ENCODE peak calls at places on chromosomes 12 and 14, in nine cellular contexts. L is sigmoid colon, O is GM23338, J is suprapubic skin, U is HL-60, X is SK-N-MC, Z is GM12891, T is breast epithelium, B is prostate gland. M is an unnamed sample.

GRCh38 chr14:67491741-67492504 is 3.4 kb upstream of the TMEM229B start:
- DNase-seq in L (no peak), O (no peak), J (no peak), U (no peak), X (no peak), Z (no peak), T (no peak), B (no peak), M (no peak)

GRCh38 chr14:104926619-104927431 is 2.1 kb downstream of the PLD4 start:
- DNase-seq in L (no peak), O (peak), J (no peak), U (no peak), X (no peak), Z (peak), T (no peak), B (no peak), M (no peak)

GRCh38 chr12:22588817-22589216 is 36.2 kb upstream of the ETNK1 start:
- DNase-seq in L (no peak), O (no peak), J (no peak), U (no peak), X (no peak), Z (no peak), T (no peak), B (no peak), M (no peak)

GRCh38 chr14:67623114-67623513 is 3.4 kb downstream of the ARG2 start:
- DNase-seq in L (no peak), O (peak), J (no peak), U (no peak), X (peak), Z (no peak), T (no peak), B (peak), M (no peak)

GRCh38 chr14:101364503-101365328 is 196.6 kb upstream of the DIO3 start:
- DNase-seq in L (peak), O (no peak), J (peak), U (no peak), X (no peak), Z (no peak), T (peak), B (no peak), M (no peak)

GRCh38 chr14:77610553-77610952 is 5.9 kb downstream of the SPTLC2 start:
- DNase-seq in L (no peak), O (no peak), J (no peak), U (no peak), X (no peak), Z (no peak), T (no peak), B (no peak), M (no peak)

GRCh38 chr14:101150010-101150409 is 246.5 kb upstream of the RTL1 start:
- DNase-seq in L (no peak), O (no peak), J (no peak), U (no peak), X (no peak), Z (no peak), T (no peak), B (no peak), M (no peak)

GRCh38 chr14:34220921-34221320 is 241.1 kb downstream of the SPTSSA start:
- DNase-seq in L (no peak), O (peak), J (no peak), U (no peak), X (no peak), Z (peak), T (no peak), B (no peak), M (no peak)

GRCh38 chr12:42442888-42443287 is 116.9 kb downstream of the PPHLN1 start:
- DNase-seq in L (no peak), O (no peak), J (no peak), U (no peak), X (no peak), Z (no peak), T (no peak), B (no peak), M (no peak)

GRCh38 chr12:19997996-19998395 is 370.3 kb upstream of the PDE3A start:
- DNase-seq in L (no peak), O (no peak), J (no peak), U (no peak), X (no peak), Z (no peak), T (no peak), B (no peak), M (no peak)

DNA sequence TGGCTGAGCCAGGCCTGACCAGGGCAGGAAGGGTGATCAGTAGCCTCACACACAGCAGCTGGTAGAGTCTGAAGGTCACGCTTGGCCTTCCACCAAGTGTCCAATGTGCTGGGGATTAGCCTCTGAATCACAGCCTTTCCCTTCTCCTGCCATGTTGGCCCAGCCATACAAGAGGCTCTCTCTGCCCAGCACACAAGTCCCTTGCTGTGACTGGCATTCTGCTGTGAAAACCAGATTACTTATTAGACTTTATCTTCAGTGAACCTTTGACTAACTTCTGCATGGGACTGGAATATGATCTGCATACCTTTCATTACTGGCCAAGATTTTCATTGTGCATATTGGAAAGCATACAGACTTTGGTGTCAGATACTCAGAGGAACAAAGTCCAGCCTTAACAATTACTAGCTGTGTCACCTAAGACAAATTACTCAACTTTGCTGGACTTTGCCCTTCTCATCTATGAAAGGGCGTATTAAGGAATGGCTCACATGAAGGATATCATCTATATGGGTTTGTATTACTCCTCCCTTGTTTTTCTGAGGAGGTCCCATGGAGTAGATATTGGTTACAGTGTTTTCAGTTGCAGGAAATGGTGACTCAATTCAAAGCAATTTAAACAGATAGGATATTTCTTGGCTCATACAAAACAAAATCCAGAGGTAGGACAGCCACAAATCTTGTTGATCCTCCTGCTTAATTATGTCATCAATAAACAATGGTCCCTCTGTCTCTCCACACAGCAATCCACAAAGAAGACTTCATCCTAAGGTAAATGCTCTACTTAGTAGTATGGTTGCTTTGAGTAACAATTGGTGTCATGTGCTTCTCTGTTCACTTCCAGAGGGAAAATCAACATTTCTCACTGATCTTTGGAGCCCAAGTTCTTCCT is 99.6 kb downstream of the DYRK2 start:
- DNase-seq in L (no peak), O (no peak), J (no peak), U (no peak), X (no peak), Z (no peak), T (no peak), B (no peak), M (no peak)
- TF ChIP-seq POLR2AphosphoS5 in L (no peak), O (no peak), J (no peak), U (no peak), X (no peak), Z (no peak), T (no peak), B (no peak), M (no peak)

DNA sequence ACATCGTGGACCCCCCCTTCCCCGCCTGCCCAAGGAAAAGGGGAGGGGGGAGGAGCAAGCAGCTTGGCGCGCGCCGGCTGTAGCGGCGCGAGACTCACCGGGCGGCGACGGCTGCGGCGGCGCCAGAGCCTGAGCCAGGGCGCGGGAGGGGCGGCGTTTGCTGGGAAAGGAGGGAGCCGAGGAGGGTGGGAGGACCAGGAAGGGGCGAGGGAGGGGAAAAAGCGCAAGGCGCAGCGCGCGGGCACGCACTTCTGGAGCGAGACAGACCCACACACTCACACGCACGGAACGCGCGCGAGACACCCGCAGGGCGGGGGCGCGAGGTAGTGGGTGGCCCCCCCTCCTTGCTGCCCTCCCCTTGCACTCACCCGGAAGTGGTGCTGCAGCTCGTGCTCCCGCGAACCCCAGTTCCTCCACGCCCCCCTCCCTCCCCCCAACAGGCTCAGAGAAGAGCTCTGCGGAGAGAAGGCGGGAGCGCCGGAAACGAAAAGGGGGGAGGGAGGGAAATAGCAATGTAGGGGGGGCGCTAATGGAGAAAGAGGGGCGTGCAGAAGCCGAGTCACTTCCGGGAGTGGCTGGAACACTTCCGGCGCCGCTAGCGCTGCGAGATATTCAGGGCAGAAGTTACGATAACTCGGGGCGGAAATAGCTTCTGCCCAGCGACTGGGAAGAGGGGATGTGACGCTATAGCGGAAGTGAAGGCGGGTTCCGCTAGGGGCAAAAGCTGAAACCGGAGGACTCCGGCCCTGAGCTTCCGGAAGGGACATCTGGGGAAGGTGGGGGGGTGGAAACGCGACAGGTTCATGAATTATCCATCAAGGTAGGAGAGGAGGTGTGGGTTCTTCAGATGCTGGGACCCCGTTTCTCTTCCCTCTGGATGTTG is at the start of gene ZNF384:
- DNase-seq in L (peak), O (peak), J (peak), U (peak), X (peak), Z (peak), T (peak), B (peak), M (peak)
- TF ChIP-seq POLR2AphosphoS5 in L (peak), O (peak), J (no peak), U (peak), X (peak), Z (peak), T (peak), B (peak), M (peak)

DNA sequence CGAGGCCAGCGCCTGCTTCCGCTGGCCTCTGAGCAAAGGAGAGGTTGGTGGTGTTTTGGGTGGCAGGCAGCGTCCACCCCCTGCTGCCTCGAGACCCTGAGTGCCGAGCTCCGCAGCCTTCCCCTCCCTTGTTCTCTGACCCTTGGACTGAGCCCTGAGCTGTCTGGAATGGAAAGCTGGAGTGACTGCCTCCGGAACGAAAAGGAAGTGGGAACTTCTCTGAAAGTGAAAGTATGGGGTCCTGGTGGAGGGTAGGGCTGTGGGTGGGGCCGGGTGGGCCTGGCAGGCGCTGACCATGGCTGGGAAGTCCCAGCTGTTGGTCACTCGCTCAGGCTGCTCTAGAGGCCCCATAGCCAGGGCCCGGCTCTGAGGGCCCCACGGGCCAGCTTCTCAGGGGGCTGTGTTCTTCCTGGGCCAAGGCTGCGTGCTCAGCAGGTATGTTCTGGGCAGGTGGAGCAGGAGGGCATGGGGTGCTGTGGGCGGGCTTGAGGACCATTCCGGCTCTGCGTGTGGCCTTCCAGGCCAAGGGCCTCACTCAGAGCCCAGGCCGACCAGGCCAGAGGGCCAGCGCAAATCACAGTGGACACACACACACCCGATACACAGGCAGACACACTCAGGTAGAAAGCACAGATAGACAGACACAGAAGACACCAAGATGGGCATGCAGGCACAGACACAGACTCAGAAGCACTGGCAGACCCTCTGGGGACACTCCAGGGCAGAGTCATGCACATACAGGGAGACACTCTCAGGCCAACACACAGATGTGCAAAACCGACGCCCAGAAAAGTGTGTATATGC is at the start of gene EXOC3L4:
- DNase-seq in L (no peak), O (no peak), J (no peak), U (no peak), X (no peak), Z (no peak), T (no peak), B (no peak), M (no peak)
- TF ChIP-seq POLR2AphosphoS5 in L (no peak), O (no peak), J (no peak), U (no peak), X (no peak), Z (no peak), T (no peak), B (no peak), M (no peak)

GRCh38 chr12:127052491-127053232 is 1214.3 kb upstream of the TMEM132C start:
- DNase-seq in L (no peak), O (no peak), J (no peak), U (no peak), X (no peak), Z (no peak), T (no peak), B (no peak), M (no peak)
- TF ChIP-seq POLR2AphosphoS5 in L (no peak), O (no peak), J (no peak), U (no peak), X (no peak), Z (no peak), T (no peak), B (no peak), M (no peak)

DNA sequence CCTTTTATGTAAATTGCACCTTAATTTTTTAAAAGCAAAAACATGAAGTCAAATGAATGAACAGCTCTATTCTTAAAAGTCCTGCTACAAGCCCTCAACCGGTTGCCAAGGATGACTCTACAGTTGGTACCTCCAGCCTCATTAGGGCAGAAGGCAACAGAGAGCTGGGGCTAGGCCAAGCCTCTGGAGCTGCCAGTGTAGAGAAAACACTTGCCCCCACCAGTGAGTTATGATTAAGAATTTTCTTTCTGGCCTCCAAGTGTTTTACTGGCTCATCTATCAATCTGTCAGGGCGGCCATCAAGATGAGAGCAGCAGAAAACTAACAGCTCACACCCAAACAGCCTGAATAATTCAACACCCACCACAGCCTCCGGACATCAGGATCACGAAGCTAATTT is 40.6 kb upstream of the CMKLR1 start:
- DNase-seq in L (no peak), O (no peak), J (no peak), U (no peak), X (no peak), Z (no peak), T (no peak), B (no peak), M (no peak)
- TF ChIP-seq POLR2AphosphoS5 in L (no peak), O (no peak), J (no peak), U (no peak), X (no peak), Z (no peak), T (no peak), B (no peak), M (no peak)

DNA sequence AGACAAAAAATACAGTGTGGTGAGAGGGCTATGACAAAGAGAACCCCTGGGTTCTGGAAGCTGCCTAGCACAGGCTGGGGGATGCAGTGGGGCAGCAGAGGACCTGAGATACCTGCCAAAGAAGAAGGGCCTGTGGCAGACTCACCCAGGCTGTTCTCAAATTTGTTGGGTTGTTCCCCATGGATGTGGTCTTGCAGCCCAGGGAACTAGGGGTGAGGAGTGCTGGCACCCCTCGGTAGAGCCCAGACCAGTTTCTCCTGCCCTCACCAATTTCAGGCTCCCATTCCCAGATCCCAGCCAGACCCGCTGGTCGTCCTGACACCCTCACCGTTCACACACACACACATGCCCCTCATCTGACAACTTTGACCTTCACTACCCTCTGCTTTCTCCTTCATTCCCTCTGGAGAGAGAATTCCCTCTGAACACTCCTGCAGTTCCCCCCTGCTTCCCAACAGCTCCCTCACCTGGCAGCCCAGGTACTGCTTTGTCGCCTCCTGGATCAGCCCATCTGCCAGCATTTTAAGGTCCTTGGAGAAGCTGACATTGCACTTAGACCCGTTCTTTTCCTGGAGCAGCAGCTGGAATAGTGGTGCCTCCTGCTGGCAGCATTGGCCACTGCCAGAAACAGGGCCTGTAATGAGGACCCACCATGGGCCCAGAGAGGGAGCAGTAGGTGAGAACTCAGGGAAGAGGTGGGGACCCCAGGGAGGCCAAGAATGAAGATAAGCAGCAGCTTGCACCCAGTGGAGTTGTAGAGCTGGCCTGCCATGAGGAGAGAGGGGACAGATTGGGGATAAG is 5.9 kb upstream of the GDF11 start:
- DNase-seq in L (peak), O (peak), J (no peak), U (peak), X (no peak), Z (no peak), T (no peak), B (peak), M (peak)
- TF ChIP-seq POLR2AphosphoS5 in L (no peak), O (no peak), J (no peak), U (no peak), X (no peak), Z (no peak), T (no peak), B (peak), M (no peak)

GRCh38 chr12:52903855-52904508 is 894 bp downstream of the KRT8 start:
- DNase-seq in L (no peak), O (peak), J (no peak), U (no peak), X (no peak), Z (peak), T (peak), B (peak), M (no peak)
- TF ChIP-seq POLR2AphosphoS5 in L (no peak), O (peak), J (no peak), U (no peak), X (no peak), Z (no peak), T (no peak), B (peak), M (no peak)

DNA sequence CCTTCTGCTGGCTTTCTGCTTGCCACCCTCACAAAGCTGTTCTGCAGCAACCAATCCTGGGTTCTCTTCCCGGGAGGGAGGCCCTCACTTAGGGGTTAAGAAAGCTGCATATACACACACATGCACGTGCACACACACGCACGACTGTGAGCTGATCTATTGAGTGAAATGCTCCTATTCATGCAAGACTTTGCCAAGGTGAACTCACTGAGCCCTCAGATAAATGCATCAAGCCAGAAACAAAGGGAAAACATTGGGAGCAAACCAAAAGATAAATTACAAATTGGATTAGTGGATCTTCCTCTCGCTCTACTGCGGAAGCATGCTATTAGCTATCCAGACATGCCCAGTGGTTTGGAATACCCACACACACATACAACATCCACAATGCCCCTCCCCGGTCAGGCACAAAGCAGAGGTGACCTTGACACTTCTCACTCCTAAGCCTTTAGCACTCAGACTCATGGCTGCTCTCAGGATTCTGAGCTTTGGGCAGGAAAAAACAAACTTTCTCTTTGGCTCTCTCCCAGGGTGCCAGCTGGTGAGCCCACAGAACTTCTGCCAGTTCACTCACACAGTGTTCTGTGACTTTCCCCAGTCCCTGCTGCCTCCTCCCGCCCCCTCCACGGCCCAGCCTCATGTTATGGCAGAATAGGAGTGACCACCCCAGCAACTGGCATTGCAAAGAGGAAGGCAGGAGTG is 320.0 kb downstream of the DPF3 start:
- DNase-seq in L (no peak), O (peak), J (no peak), U (no peak), X (no peak), Z (no peak), T (no peak), B (no peak), M (no peak)
- TF ChIP-seq POLR2AphosphoS5 in L (no peak), O (no peak), J (no peak), U (no peak), X (no peak), Z (no peak), T (no peak), B (no peak), M (no peak)